ENCODE peak calls at places on chromosomes 11 and 22, in five cellular contexts. J is NCI-H2081 treated with DMSO at 0.1 percent for 48 hours, O is LHCN-M2, A is cardiac muscle cell, E is cardiac septum. R is an unnamed sample.

GRCh38 chr11:110907629-110908028 is 195.4 kb upstream of the ARHGAP20 start:
- DNase-seq in O (peak; percentile 97), A (no peak), J (no peak), E (no peak), R (no peak)

GRCh38 chr11:7413961-7414728 is 71.2 kb upstream of the OLFML1 start:
- DNase-seq in J (no peak), E (no peak), A (no peak), O (no peak), R (no peak)

GRCh38 chr22:26845016-26845728 is 187.8 kb downstream of the MIAT start:
- DNase-seq in O (no peak), J (no peak), E (no peak), A (no peak), R (no peak)

GRCh38 chr11:96162816-96163499 is 180.0 kb downstream of the MAML2 start:
- DNase-seq in A (no peak), O (peak; percentile 91), E (no peak), J (no peak), R (peak; percentile 76)

GRCh38 chr11:95154514-95154913 is 64.9 kb downstream of the ENDOD1 start:
- DNase-seq in J (peak; percentile 14), O (no peak), E (no peak), A (peak; percentile 70), R (no peak)

GRCh38 chr11:99781074-99781473 is 760.3 kb downstream of the CNTN5 start:
- DNase-seq in J (no peak), A (no peak), E (no peak), O (peak; percentile 77), R (no peak)

GRCh38 chr11:86395061-86395551 is 20.4 kb downstream of the CCDC81 start:
- DNase-seq in O (no peak), J (no peak), E (no peak), A (peak; percentile 12), R (no peak)

GRCh38 chr11:23206736-23207336 is 346.6 kb upstream of the CCDC179 start:
- DNase-seq in J (no peak), A (no peak), E (no peak), O (no peak), R (no peak)

GRCh38 chr11:115920087-115920461 is 415.9 kb upstream of the CADM1 start:
- DNase-seq in J (no peak), E (no peak), A (no peak), O (peak; percentile 58), R (no peak)

GRCh38 chr11:74642912-74643311 is 50.5 kb downstream of the POLD3 start:
- DNase-seq in E (no peak), A (no peak), O (no peak), J (no peak), R (no peak)

GRCh38 chr11:64742087-64742939 is 1.6 kb downstream of the RASGRP2 start:
- DNase-seq in J (no peak), O (no peak), A (peak; percentile 40), E (no peak), R (no peak)

GRCh38 chr11:100576044-100577021 is 110.8 kb upstream of the ARHGAP42 start:
- DNase-seq in J (no peak), O (peak; percentile 55), A (peak; percentile 68), E (no peak), R (no peak)

GRCh38 chr22:38313384-38313955 is 3.8 kb downstream of the CSNK1E start:
- DNase-seq in A (no peak), E (no peak), J (no peak), O (peak; percentile 93), R (peak; percentile 95)

GRCh38 chr11:69553416-69554357 is 72.2 kb downstream of the LINC01488 start:
- DNase-seq in O (no peak), J (no peak), E (no peak), A (no peak), R (peak; percentile 45)

GRCh38 chr11:45765107-45765668 is 39.8 kb upstream of the SLC35C1 start:
- DNase-seq in J (no peak), A (no peak), O (no peak), E (no peak), R (no peak)

GRCh38 chr11:76669901-76670474 is 559 bp downstream of the LRRC32 start:
- DNase-seq in O (peak; percentile 46), J (no peak), E (no peak), A (peak; percentile 43), R (peak; percentile 74)

GRCh38 chr11:47415949-47416472 is 7.6 kb downstream of the SLC39A13 start:
- DNase-seq in J (no peak), A (no peak), O (peak; percentile 95), E (peak; percentile 89), R (peak; percentile 94)

GRCh38 chr11:57391111-57391510 is 661 bp upstream of the PRG2 start:
- DNase-seq in E (no peak), O (no peak), J (no peak), A (no peak), R (no peak)

GRCh38 chr11:65468874-65469333 is 29.9 kb upstream of the MALAT1 start:
- DNase-seq in O (no peak), A (peak; percentile 63), J (no peak), E (peak; percentile 88), R (peak; percentile 78)

GRCh38 chr11:10561043-10561818 is 7.2 kb downstream of the LYVE1 start:
- DNase-seq in A (no peak), O (no peak), E (no peak), J (no peak), R (no peak)

R was measured in sigmoid colon.